ENCODE peak calls at places on chromosomes 5 and 9, in four cellular contexts. One of them, this sample, is unnamed.
A peak's percentile ranks its signal among the peaks of the same experiment; 100 is the strongest.

GRCh38 chr9:127281887-127282286 is 17.3 kb downstream of the GARNL3 start:
- DNase-seq in AG10803: no peak
- DNase-seq in A549: no peak
- DNase-seq in mucosa of descending colon: no peak
- DNase-seq in this sample: no peak

GRCh38 chr9:110252509-110253139 is 3.7 kb downstream of the TXN start:
- DNase-seq in AG10803: peak; percentile 38
- DNase-seq in A549: no peak
- DNase-seq in mucosa of descending colon: no peak
- DNase-seq in this sample: peak; percentile 25

GRCh38 chr9:93263334-93264229 is 79.6 kb downstream of the WNK2 start:
- DNase-seq in AG10803: no peak
- DNase-seq in A549: no peak
- DNase-seq in mucosa of descending colon: no peak
- DNase-seq in this sample: no peak

GRCh38 chr9:121252104-121252851 is 15.7 kb upstream of the GSN start:
- DNase-seq in AG10803: no peak
- DNase-seq in A549: no peak
- DNase-seq in mucosa of descending colon: no peak
- DNase-seq in this sample: no peak

GRCh38 chr5:175743676-175744210 is 85.9 kb downstream of the HRH2 start:
- DNase-seq in AG10803: no peak
- DNase-seq in A549: peak; percentile 44
- DNase-seq in mucosa of descending colon: no peak
- DNase-seq in this sample: peak; percentile 6

GRCh38 chr5:143480001-143480400 is 76.5 kb upstream of the NR3C1 start:
- DNase-seq in AG10803: no peak
- DNase-seq in A549: no peak
- DNase-seq in mucosa of descending colon: no peak
- DNase-seq in this sample: no peak

GRCh38 chr5:180950291-180950949 is 38.2 kb upstream of the BTNL3 start:
- DNase-seq in AG10803: peak; percentile 5
- DNase-seq in A549: no peak
- DNase-seq in mucosa of descending colon: no peak
- DNase-seq in this sample: no peak

GRCh38 chr5:159262472-159262858 is 625 bp upstream of the UBLCP1 start:
- DNase-seq in AG10803: peak; percentile 12
- DNase-seq in A549: peak; percentile 18
- DNase-seq in mucosa of descending colon: no peak
- DNase-seq in this sample: peak; percentile 42

GRCh38 chr9:124879226-124879625 is 17.3 kb downstream of the ARPC5L start:
- DNase-seq in AG10803: no peak
- DNase-seq in A549: no peak
- DNase-seq in mucosa of descending colon: peak; percentile 43
- DNase-seq in this sample: no peak

GRCh38 chr5:173196133-173196952 is 38.7 kb downstream of the NKX2-5 start:
- DNase-seq in AG10803: no peak
- DNase-seq in A549: no peak
- DNase-seq in mucosa of descending colon: no peak
- DNase-seq in this sample: no peak

GRCh38 chr9:89046832-89047231 is 55.6 kb downstream of the S1PR3 start:
- DNase-seq in AG10803: peak; percentile 60
- DNase-seq in A549: no peak
- DNase-seq in mucosa of descending colon: no peak
- DNase-seq in this sample: peak; percentile 15

GRCh38 chr9:131385296-131385695 is 8.6 kb upstream of the PRRC2B start:
- DNase-seq in AG10803: no peak
- DNase-seq in A549: no peak
- DNase-seq in mucosa of descending colon: no peak
- DNase-seq in this sample: no peak

GRCh38 chr9:131387394-131387793 is 6.5 kb upstream of the PRRC2B start:
- DNase-seq in AG10803: no peak
- DNase-seq in A549: no peak
- DNase-seq in mucosa of descending colon: no peak
- DNase-seq in this sample: no peak

GRCh38 chr9:131382850-131383729 is 10.8 kb upstream of the PRRC2B start:
- DNase-seq in AG10803: peak; percentile 78
- DNase-seq in A549: peak; percentile 69
- DNase-seq in mucosa of descending colon: no peak
- DNase-seq in this sample: peak; percentile 80

GRCh38 chr9:131390990-131391389 is 2.9 kb upstream of the PRRC2B start:
- DNase-seq in AG10803: no peak
- DNase-seq in A549: no peak
- DNase-seq in mucosa of descending colon: no peak
- DNase-seq in this sample: no peak

GRCh38 chr9:131386258-131386657 is 7.6 kb upstream of the PRRC2B start:
- DNase-seq in AG10803: no peak
- DNase-seq in A549: no peak
- DNase-seq in mucosa of descending colon: no peak
- DNase-seq in this sample: no peak
- TF ChIP-seq CTCF in AG10803: peak; percentile 35
- TF ChIP-seq CTCF in A549: no peak
- TF ChIP-seq CTCF in mucosa of descending colon: no peak
- TF ChIP-seq CTCF in this sample: no peak

GRCh38 chr5:171979606-171980005 is 26.8 kb downstream of the FBXW11 start:
- DNase-seq in AG10803: no peak
- DNase-seq in A549: no peak
- DNase-seq in mucosa of descending colon: no peak
- DNase-seq in this sample: no peak

GRCh38 chr5:171980729-171981128 is 25.7 kb downstream of the FBXW11 start:
- DNase-seq in AG10803: no peak
- DNase-seq in A549: no peak
- DNase-seq in mucosa of descending colon: no peak
- DNase-seq in this sample: no peak

GRCh38 chr5:171978016-171978415 is 28.4 kb downstream of the FBXW11 start:
- DNase-seq in AG10803: no peak
- DNase-seq in A549: no peak
- DNase-seq in mucosa of descending colon: no peak
- DNase-seq in this sample: no peak

GRCh38 chr5:171975877-171976667 is 30.4 kb downstream of the FBXW11 start:
- DNase-seq in AG10803: no peak
- DNase-seq in A549: no peak
- DNase-seq in mucosa of descending colon: no peak
- DNase-seq in this sample: no peak

GRCh38 chr5:171978519-171978918 is 27.9 kb downstream of the FBXW11 start:
- DNase-seq in AG10803: no peak
- DNase-seq in A549: no peak
- DNase-seq in mucosa of descending colon: no peak
- DNase-seq in this sample: no peak
- H3K4me3 ChIP-seq in AG10803: no peak overlapping the region
- H3K4me3 ChIP-seq in A549: no peak overlapping the region
- H3K4me3 ChIP-seq in mucosa of descending colon: no peak overlapping the region
- H3K4me3 ChIP-seq in this sample: no peak overlapping the region

GRCh38 chr5:113660848-113661247 is 147.4 kb downstream of the YTHDC2 start:
- DNase-seq in AG10803: no peak
- DNase-seq in A549: no peak
- DNase-seq in mucosa of descending colon: no peak
- DNase-seq in this sample: no peak

DNA sequence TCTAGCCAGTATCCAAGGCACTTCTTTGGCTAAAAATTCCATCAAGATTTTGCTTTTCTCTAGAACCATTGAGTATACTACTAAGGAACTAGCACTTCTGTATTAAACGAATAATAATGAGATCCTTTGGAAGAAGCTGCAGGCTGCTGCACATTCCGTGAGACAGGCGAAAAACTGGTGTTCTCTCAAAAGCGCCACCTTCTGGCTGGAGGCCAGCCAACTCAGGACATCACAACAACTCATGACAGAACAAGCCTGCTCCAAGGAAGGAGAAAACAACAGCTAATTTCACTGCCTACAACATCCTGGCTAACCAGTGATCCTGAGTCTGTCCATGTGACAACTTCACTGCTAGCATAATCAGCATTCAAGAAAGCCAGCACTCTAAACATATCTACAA is 150.4 kb downstream of the YTHDC2 start:
- DNase-seq in AG10803: peak; percentile 31
- DNase-seq in A549: peak; percentile 6
- DNase-seq in mucosa of descending colon: no peak
- DNase-seq in this sample: peak; percentile 51
- TF ChIP-seq CTCF in AG10803: peak; percentile 21
- TF ChIP-seq CTCF in A549: peak; percentile 27
- TF ChIP-seq CTCF in mucosa of descending colon: no peak
- TF ChIP-seq CTCF in this sample: peak; percentile 31

GRCh38 chr9:78399153-78399552 is 102.2 kb downstream of the PSAT1 start:
- DNase-seq in AG10803: no peak
- DNase-seq in A549: no peak
- DNase-seq in mucosa of descending colon: no peak
- DNase-seq in this sample: no peak
- H3K4me3 ChIP-seq in AG10803: no peak overlapping the region
- H3K4me3 ChIP-seq in A549: no peak overlapping the region
- H3K4me3 ChIP-seq in mucosa of descending colon: no peak overlapping the region
- H3K4me3 ChIP-seq in this sample: no peak overlapping the region

GRCh38 chr5:38734353-38734752 is 111.5 kb upstream of the OSMR start:
- DNase-seq in AG10803: no peak
- DNase-seq in A549: no peak
- DNase-seq in mucosa of descending colon: no peak
- DNase-seq in this sample: no peak
- TF ChIP-seq CTCF in AG10803: no peak
- TF ChIP-seq CTCF in A549: no peak
- TF ChIP-seq CTCF in mucosa of descending colon: no peak
- TF ChIP-seq CTCF in this sample: no peak

GRCh38 chr9:91945277-91946074 is 4.6 kb downstream of the ROR2 start:
- DNase-seq in AG10803: peak; percentile 63
- DNase-seq in A549: no peak
- DNase-seq in mucosa of descending colon: no peak
- DNase-seq in this sample: peak; percentile 78
- H3K4me3 ChIP-seq in AG10803: no peak overlapping the region
- H3K4me3 ChIP-seq in A549: no peak overlapping the region
- H3K4me3 ChIP-seq in mucosa of descending colon: no peak overlapping the region
- H3K4me3 ChIP-seq in this sample: peak overlapping the region; percentile 27